ENCODE peak calls at places on chromosomes 3 and 15, in seven cellular contexts. K is astrocyte of the spinal cord, D is HS-5, F is pons, O is EL, I is NCI-H2081, X is amniotic stem cell. C is an unnamed sample.

GRCh38 chr3:178275793-178276192 is 260.4 kb upstream of the KCNMB2 start:
- DNase-seq in K (no peak), D (no peak), F (no peak), O (no peak), I (no peak), X (no peak), C (no peak)

GRCh38 chr3:127680146-127680661 is 7.5 kb downstream of the ABTB1 start:
- DNase-seq in K (no peak), D (no peak), F (no peak), O (no peak), I (no peak), X (no peak), C (no peak)

GRCh38 chr15:77897896-77898406 is 179.6 kb downstream of the TBC1D2B start:
- DNase-seq in K (no peak), D (no peak), F (no peak), O (no peak), I (no peak), X (no peak), C (no peak)

GRCh38 chr15:45795487-45796069 is 160.7 kb downstream of the SQOR start:
- DNase-seq in K (peak), D (no peak), F (peak), O (peak), I (peak), X (no peak), C (peak)

GRCh38 chr3:193746832-193747231 is 153.8 kb downstream of the OPA1 start:
- DNase-seq in K (no peak), D (no peak), F (no peak), O (no peak), I (no peak), X (no peak), C (no peak)

GRCh38 chr3:197682713-197683112 is 54.0 kb downstream of the RUBCN start:
- DNase-seq in K (no peak), D (no peak), F (no peak), O (no peak), I (no peak), X (no peak), C (no peak)

GRCh38 chr15:93762051-93762450 is 469.3 kb upstream of the MCTP2 start:
- DNase-seq in K (no peak), D (no peak), F (no peak), O (no peak), I (no peak), X (no peak), C (no peak)

GRCh38 chr3:152270145-152270870 is 1.6 kb downstream of the MBNL1 start:
- DNase-seq in K (no peak), D (no peak), F (peak), O (peak), I (peak), X (no peak), C (no peak)

GRCh38 chr15:99305761-99306505 is 54.7 kb downstream of the LRRC28 start:
- DNase-seq in K (peak), D (no peak), F (peak), O (peak), I (peak), X (peak), C (no peak)

GRCh38 chr3:27279153-27279552 is 90.0 kb downstream of the NEK10 start:
- DNase-seq in K (peak), D (no peak), F (peak), O (peak), I (no peak), X (no peak), C (no peak)

GRCh38 chr3:112871735-112872134 is 25.1 kb upstream of the CD200R1L start:
- DNase-seq in K (no peak), D (no peak), F (no peak), O (no peak), I (no peak), X (no peak), C (no peak)

GRCh38 chr3:28343144-28343543 is 5.4 kb upstream of the ZCWPW2 start:
- DNase-seq in K (no peak), D (no peak), F (no peak), O (no peak), I (no peak), X (no peak), C (no peak)

GRCh38 chr3:9076985-9077384 is 113.7 kb upstream of the RAD18 start:
- DNase-seq in K (no peak), D (no peak), F (no peak), O (no peak), I (no peak), X (no peak), C (no peak)

GRCh38 chr3:139832998-139833397 is 102.0 kb upstream of the CLSTN2 start:
- DNase-seq in K (no peak), D (no peak), F (no peak), O (no peak), I (no peak), X (no peak), C (no peak)

GRCh38 chr3:112814256-112814655 is 32.4 kb downstream of the CD200R1L start:
- DNase-seq in K (peak), D (peak), F (peak), O (peak), I (peak), X (peak), C (peak)

GRCh38 chr15:45402955-45403892 is 24.9 kb upstream of the GATM start:
- DNase-seq in K (peak), D (peak), F (no peak), O (peak), I (peak), X (no peak), C (no peak)

GRCh38 chr3:11045536-11045935 is 53.0 kb downstream of the SLC6A1 start:
- DNase-seq in K (no peak), D (no peak), F (no peak), O (no peak), I (no peak), X (no peak), C (no peak)

GRCh38 chr15:28900041-28900891 is 14.5 kb downstream of the APBA2 start:
- DNase-seq in K (no peak), D (no peak), F (no peak), O (no peak), I (no peak), X (no peak), C (no peak)

GRCh38 chr3:58566398-58567250 is 10.6 kb downstream of the FAM107A start:
- DNase-seq in K (no peak), D (no peak), F (no peak), O (no peak), I (no peak), X (no peak), C (no peak)

GRCh38 chr3:73255609-73256029 is 194.2 kb downstream of the EBLN2 start:
- DNase-seq in K (peak), D (peak), F (no peak), O (peak), I (peak), X (peak), C (peak)

GRCh38 chr3:97245201-97245910 is 431.0 kb downstream of the EPHA6 start:
- DNase-seq in K (no peak), D (no peak), F (no peak), O (no peak), I (no peak), X (no peak), C (no peak)

GRCh38 chr3:147384210-147385058 is 21.9 kb downstream of the ZIC4 start:
- DNase-seq in K (no peak), D (no peak), F (no peak), O (no peak), I (no peak), X (no peak), C (no peak)

GRCh38 chr3:138114431-138114918 is 933 bp downstream of the DZIP1L start:
- DNase-seq in K (peak), D (peak), F (no peak), O (peak), I (no peak), X (no peak), C (peak)

GRCh38 chr3:41961061-41961749 is 698 bp downstream of the ULK4 start:
- DNase-seq in K (peak), D (no peak), F (peak), O (peak), I (peak), X (peak), C (no peak)

GRCh38 chr3:47022540-47023161 is 43.2 kb downstream of the NBEAL2 start:
- DNase-seq in K (no peak), D (no peak), F (no peak), O (peak), I (peak), X (no peak), C (no peak)

GRCh38 chr3:24460974-24461373 is 33.7 kb downstream of the THRB start:
- DNase-seq in K (no peak), D (no peak), F (no peak), O (no peak), I (no peak), X (no peak), C (no peak)

GRCh38 chr3:192433704-192434103 is 293.6 kb downstream of the FGF12 start:
- DNase-seq in K (no peak), D (no peak), F (no peak), O (peak), I (no peak), X (no peak), C (no peak)

GRCh38 chr3:189057369-189057768 is 114.4 kb upstream of the TPRG1 start:
- DNase-seq in K (no peak), D (no peak), F (no peak), O (no peak), I (no peak), X (no peak), C (no peak)

GRCh38 chr3:98893740-98894139 is 7.8 kb downstream of the DCBLD2 start:
- DNase-seq in K (peak), D (no peak), F (no peak), O (peak), I (no peak), X (no peak), C (no peak)

GRCh38 chr3:59212128-59212764 is 162.4 kb upstream of the CFAP20DC start:
- DNase-seq in K (peak), D (peak), F (peak), O (peak), I (peak), X (peak), C (peak)

GRCh38 chr15:99433757-99434211 is 132.0 kb upstream of the MEF2A start:
- DNase-seq in K (no peak), D (no peak), F (no peak), O (no peak), I (no peak), X (no peak), C (no peak)

GRCh38 chr3:1092771-1093170 is at the start of gene CNTN6:
- DNase-seq in K (peak), D (no peak), F (peak), O (no peak), I (no peak), X (no peak), C (peak)

GRCh38 chr15:74995779-74996765 is 709 bp downstream of the SCAMP5 start:
- DNase-seq in K (no peak), D (no peak), F (peak), O (no peak), I (peak), X (no peak), C (no peak)

GRCh38 chr3:140467104-140467577 is 210.7 kb upstream of the TRIM42 start:
- DNase-seq in K (peak), D (no peak), F (peak), O (no peak), I (no peak), X (no peak), C (peak)

GRCh38 chr3:58711871-58712270 is 45.3 kb upstream of the FAM3D start:
- DNase-seq in K (no peak), D (no peak), F (no peak), O (no peak), I (peak), X (no peak), C (no peak)